ENCODE peak calls at places on chromosomes 12 and 14, in nine cellular contexts. N is neural progenitor cell, R is MM.1S, E is PC-3, B is HCT116, V is OCI-LY7, M is SK-N-SH, Y is hepatocyte, C is GM23338. T is an unnamed sample.
A peak's percentile ranks its signal among the peaks of the same experiment; 100 is the strongest.

GRCh38 chr12:69619050-69619449 is 8.3 kb upstream of the LRRC10 start:
- DNase-seq in B (no peak), N (no peak), C (no peak), R (no peak), Y (no peak), E (no peak), M (no peak), V (no peak), T (no peak)

GRCh38 chr12:40697566-40698257 is 5.5 kb downstream of the CNTN1 start:
- DNase-seq in B (no peak), N (no peak), V (no peak), C (no peak), R (no peak), E (peak; percentile 42), M (peak; percentile 58), Y (no peak), T (peak; percentile 30)

GRCh38 chr12:101019667-101020066 is 190.4 kb downstream of the SLC5A8 start:
- DNase-seq in B (no peak), R (no peak), V (no peak), C (no peak), M (no peak), Y (no peak), E (peak; percentile 28), N (no peak), T (no peak)

GRCh38 chr12:98515368-98516183 is at the start of gene TMPO:
- DNase-seq in E (peak; percentile 97), Y (peak; percentile 96), R (peak; percentile 96), B (peak; percentile 82), V (peak; percentile 96), N (peak; percentile 96), M (peak; percentile 95), C (peak; percentile 93), T (peak; percentile 97)

GRCh38 chr12:121145221-121145620 is 12.5 kb downstream of the P2RX7 start:
- DNase-seq in C (no peak), R (no peak), V (no peak), Y (no peak), M (no peak), E (no peak), B (no peak), N (no peak), T (peak; percentile 52)

GRCh38 chr12:109387425-109388166 is 39.9 kb downstream of the MYO1H start:
- DNase-seq in E (peak; percentile 61), N (peak; percentile 57), C (peak; percentile 79), R (peak; percentile 72), M (peak; percentile 31), B (peak; percentile 44), Y (peak; percentile 44), V (peak; percentile 57), T (peak; percentile 57)

GRCh38 chr12:105334001-105334400 is 3.5 kb downstream of the C12orf75 start:
- DNase-seq in Y (no peak), N (no peak), R (no peak), E (no peak), V (no peak), C (no peak), B (no peak), M (no peak), T (peak; percentile 67)

GRCh38 chr14:63431466-63431865 is 111.7 kb downstream of the PPP2R5E start:
- DNase-seq in N (no peak), V (no peak), B (no peak), C (no peak), Y (no peak), R (no peak), E (no peak), M (no peak), T (no peak)

GRCh38 chr14:85575617-85575898 is 45.6 kb downstream of the FLRT2 start:
- DNase-seq in M (no peak), E (no peak), R (no peak), Y (no peak), V (no peak), N (peak; percentile 30), B (no peak), C (peak; percentile 34), T (no peak)

GRCh38 chr14:61765225-61765943 is 3.2 kb downstream of the SNAPC1 start:
- DNase-seq in R (no peak), Y (no peak), V (no peak), B (no peak), E (peak; percentile 88), C (no peak), M (no peak), N (no peak), T (peak; percentile 4)

GRCh38 chr12:130162267-130162666 is at the start of gene FZD10:
- DNase-seq in R (no peak), N (peak; percentile 91), Y (peak; percentile 67), M (peak; percentile 77), E (no peak), V (no peak), B (no peak), C (peak; percentile 62), T (peak; percentile 50)

GRCh38 chr12:73225941-73226340 is 953.8 kb downstream of the TRHDE start:
- DNase-seq in R (no peak), C (no peak), B (no peak), M (no peak), E (no peak), N (no peak), Y (no peak), V (no peak), T (no peak)

GRCh38 chr12:12821975-12822374 is 8.8 kb downstream of the DDX47 start:
- DNase-seq in V (no peak), C (no peak), Y (no peak), B (no peak), N (no peak), E (no peak), R (peak; percentile 57), M (no peak), T (no peak)

GRCh38 chr12:96247567-96247962 is 53.4 kb downstream of the ELK3 start:
- DNase-seq in R (no peak), N (no peak), E (peak; percentile 88), Y (no peak), V (no peak), M (no peak), B (no peak), C (no peak), T (peak; percentile 71)

GRCh38 chr12:113778432-113779128 is 187.5 kb downstream of the RBM19 start:
- DNase-seq in R (no peak), E (no peak), V (no peak), M (no peak), Y (no peak), N (peak; percentile 93), B (no peak), C (peak; percentile 36), T (no peak)

GRCh38 chr12:6084261-6084968 is 40.1 kb downstream of the VWF start:
- DNase-seq in C (peak; percentile 86), Y (peak; percentile 81), R (no peak), B (peak; percentile 60), N (peak; percentile 91), M (peak; percentile 85), V (no peak), E (peak; percentile 86), T (peak; percentile 79)
- TF ChIP-seq EZH2phosphoT487 in C (no peak), Y (no peak), R (no peak), B (no peak), N (no peak), M (no peak), V (no peak), E (no peak), T (no peak)

GRCh38 chr14:91398192-91398591 is 19.4 kb downstream of the CCDC88C start:
- DNase-seq in V (no peak), B (no peak), N (no peak), E (no peak), R (no peak), C (no peak), Y (no peak), M (no peak), T (no peak)

GRCh38 chr14:91396959-91397815 is 20.4 kb downstream of the CCDC88C start:
- DNase-seq in R (peak; percentile 78), C (peak; percentile 72), B (no peak), M (no peak), N (no peak), V (peak; percentile 87), E (no peak), Y (no peak), T (no peak)

GRCh38 chr14:91400696-91401095 is 16.9 kb downstream of the CCDC88C start:
- DNase-seq in C (no peak), M (no peak), R (no peak), E (peak; percentile 32), V (no peak), B (no peak), Y (no peak), N (no peak), T (no peak)

GRCh38 chr14:91399868-91400640 is 17.6 kb downstream of the CCDC88C start:
- DNase-seq in N (no peak), E (no peak), Y (no peak), R (peak; percentile 36), B (no peak), M (no peak), V (peak; percentile 58), C (peak; percentile 60), T (no peak)

GRCh38 chr14:91398707-91399106 is 18.9 kb downstream of the CCDC88C start:
- DNase-seq in B (no peak), V (peak; percentile 69), R (peak; percentile 18), C (no peak), M (peak; percentile 72), E (no peak), N (no peak), Y (no peak), T (no peak)
- H4K20me1 ChIP-seq in B (no peaks in the 10 kb centered on the region), V (peaks cover 35% of the 10 kb centered on the region), R (peaks cover 4% of the 10 kb centered on the region), C (peaks cover 3% of the 10 kb centered on the region), M (no peaks in the 10 kb centered on the region), E (peaks cover 4% of the 10 kb centered on the region), N (peaks cover 77% of the 10 kb centered on the region), Y (no peaks in the 10 kb centered on the region), T (no peaks in the 10 kb centered on the region)

GRCh38 chr12:62396750-62397149 is 69.9 kb upstream of the MON2 start:
- DNase-seq in B (no peak), M (no peak), R (no peak), V (no peak), E (no peak), N (no peak), C (no peak), Y (no peak), T (no peak)
- TF ChIP-seq EZH2phosphoT487 in B (no peak), M (no peak), R (no peak), V (no peak), E (no peak), N (no peak), C (no peak), Y (no peak), T (no peak)

GRCh38 chr12:116116650-116117424 is 160.7 kb downstream of the MED13L start:
- DNase-seq in R (no peak), N (no peak), E (peak; percentile 80), V (no peak), C (no peak), Y (no peak), B (no peak), M (no peak), T (no peak)

DNA sequence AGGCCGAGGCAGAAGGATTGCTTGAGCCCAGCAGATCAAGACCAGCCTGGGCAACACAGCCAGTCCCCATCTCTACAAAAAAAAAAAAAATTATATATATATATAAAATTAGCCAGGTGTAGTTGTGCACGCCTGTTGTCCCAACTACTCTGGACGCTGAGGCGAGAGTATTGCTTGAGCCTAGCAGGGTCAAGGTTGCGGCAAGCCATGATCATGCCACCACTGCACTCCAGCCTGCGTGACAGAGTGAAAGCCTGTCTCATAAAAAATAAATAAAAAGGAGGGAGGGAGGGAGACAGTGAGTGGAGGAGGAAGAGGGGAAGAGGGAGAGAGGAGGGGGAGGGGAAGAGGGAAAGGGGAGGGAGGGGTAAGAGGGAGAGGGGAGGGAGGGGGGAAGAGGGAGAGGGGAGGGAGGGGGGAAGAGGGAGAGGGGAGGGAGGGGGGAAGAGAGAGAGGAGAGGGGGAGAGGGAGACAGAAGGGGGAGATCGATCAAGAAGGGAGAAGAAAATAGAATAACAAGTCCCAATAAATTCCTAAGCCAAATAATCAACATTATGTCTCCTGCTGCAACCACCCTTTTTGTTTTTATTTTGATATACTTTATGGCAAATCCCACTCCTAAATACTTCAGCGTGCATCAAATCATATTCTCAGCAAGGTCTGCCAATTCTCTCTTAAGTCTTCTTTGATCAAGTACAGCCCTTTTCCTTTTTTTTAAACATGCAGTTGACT is 163.9 kb downstream of the MED13L start:
- DNase-seq in Y (no peak), N (no peak), M (no peak), V (no peak), E (no peak), R (no peak), B (no peak), C (peak; percentile 42), T (no peak)
- H4K20me1 ChIP-seq in Y (peaks cover 82% of the 10 kb centered on the region), N (peaks cover 65% of the 10 kb centered on the region), M (peaks cover 92% of the 10 kb centered on the region), V (peaks cover 25% of the 10 kb centered on the region), E (peaks cover 55% of the 10 kb centered on the region), R (peaks cover 9% of the 10 kb centered on the region), B (peaks cover 80% of the 10 kb centered on the region), C (peaks cover 3% of the 10 kb centered on the region), T (peaks cover 23% of the 10 kb centered on the region)

T was measured in GM23248.